ENCODE peak calls at places on chromosomes 2 and 18, in six cellular contexts. D, J, B, O, Q and L are unnamed samples.

GRCh38 chr18:3541549-3542386 is 91.8 kb downstream of the TGIF1 start:
- DNase-seq in D (no peak), B (no peak), J (no peak), O (no peak), Q (no peak), L (no peak)

GRCh38 chr2:71807969-71808451 is 339.7 kb downstream of the CYP26B1 start:
- DNase-seq in Q (no peak), J (peak; percentile 82), B (no peak), D (no peak), O (no peak), L (no peak)

GRCh38 chr2:61887684-61888303 is 662 bp downstream of the CCT4 start:
- DNase-seq in O (no peak), B (no peak), Q (peak; percentile 36), D (peak; percentile 52), J (no peak), L (peak; percentile 65)

GRCh38 chr18:24018299-24018910 is 3.9 kb downstream of the TTC39C start:
- DNase-seq in O (no peak), Q (no peak), B (no peak), D (no peak), J (no peak), L (no peak)

GRCh38 chr2:69945900-69946299 is 15.5 kb downstream of the ASPRV1 start:
- DNase-seq in J (no peak), D (no peak), B (no peak), O (no peak), Q (no peak), L (no peak)

GRCh38 chr2:207156451-207157161 is 9.1 kb downstream of the KLF7 start:
- DNase-seq in B (no peak), D (no peak), O (no peak), Q (no peak), J (no peak), L (no peak)

GRCh38 chr2:134449157-134449556 is 195.3 kb downstream of the MGAT5 start:
- DNase-seq in D (no peak), Q (no peak), O (no peak), J (no peak), B (no peak), L (no peak)

GRCh38 chr2:47237375-47238357 is 82.6 kb upstream of the STPG4 start:
- DNase-seq in B (no peak), J (no peak), Q (peak; percentile 47), D (peak; percentile 63), O (no peak), L (peak; percentile 56)

GRCh38 chr2:164510895-164511294 is 110.4 kb downstream of the GRB14 start:
- DNase-seq in J (peak; percentile 85), O (no peak), D (no peak), Q (no peak), B (no peak), L (no peak)

GRCh38 chr2:236607471-236608307 is 38.1 kb downstream of the ACKR3 start:
- DNase-seq in D (no peak), J (no peak), B (no peak), O (no peak), Q (peak; percentile 14), L (no peak)

GRCh38 chr2:157185828-157186227 is 71.7 kb upstream of the GALNT5 start:
- DNase-seq in J (no peak), B (no peak), O (no peak), Q (peak; percentile 74), D (no peak), L (no peak)

GRCh38 chr18:55587341-55588000 is 521 bp downstream of the TCF4 start:
- DNase-seq in D (peak; percentile 63), J (no peak), B (peak; percentile 22), O (no peak), Q (peak; percentile 51), L (peak; percentile 79)

GRCh38 chr2:88350641-88351601 is 101.6 kb downstream of the FOXI3 start:
- DNase-seq in J (peak; percentile 89), D (peak; percentile 19), B (peak; percentile 67), Q (peak; percentile 12), O (no peak), L (peak; percentile 77)

GRCh38 chr2:52995439-52995838 is 772.2 kb upstream of the CHAC2 start:
- DNase-seq in Q (peak; percentile 32), O (no peak), B (no peak), D (no peak), J (no peak), L (no peak)

GRCh38 chr18:79628416-79629248 is 51.0 kb upstream of the CTDP1 start:
- DNase-seq in J (peak; percentile 83), Q (no peak), D (no peak), O (no peak), B (no peak), L (no peak)

GRCh38 chr2:20212459-20212870 is 12.5 kb downstream of the SDC1 start:
- DNase-seq in D (peak; percentile 31), J (no peak), B (peak; percentile 36), Q (peak; percentile 51), O (no peak), L (no peak)
- TF ChIP-seq POLR2A in D (no peak), J (no peak), B (no peak), Q (no peak), O (no peak), L (no peak)

DNA sequence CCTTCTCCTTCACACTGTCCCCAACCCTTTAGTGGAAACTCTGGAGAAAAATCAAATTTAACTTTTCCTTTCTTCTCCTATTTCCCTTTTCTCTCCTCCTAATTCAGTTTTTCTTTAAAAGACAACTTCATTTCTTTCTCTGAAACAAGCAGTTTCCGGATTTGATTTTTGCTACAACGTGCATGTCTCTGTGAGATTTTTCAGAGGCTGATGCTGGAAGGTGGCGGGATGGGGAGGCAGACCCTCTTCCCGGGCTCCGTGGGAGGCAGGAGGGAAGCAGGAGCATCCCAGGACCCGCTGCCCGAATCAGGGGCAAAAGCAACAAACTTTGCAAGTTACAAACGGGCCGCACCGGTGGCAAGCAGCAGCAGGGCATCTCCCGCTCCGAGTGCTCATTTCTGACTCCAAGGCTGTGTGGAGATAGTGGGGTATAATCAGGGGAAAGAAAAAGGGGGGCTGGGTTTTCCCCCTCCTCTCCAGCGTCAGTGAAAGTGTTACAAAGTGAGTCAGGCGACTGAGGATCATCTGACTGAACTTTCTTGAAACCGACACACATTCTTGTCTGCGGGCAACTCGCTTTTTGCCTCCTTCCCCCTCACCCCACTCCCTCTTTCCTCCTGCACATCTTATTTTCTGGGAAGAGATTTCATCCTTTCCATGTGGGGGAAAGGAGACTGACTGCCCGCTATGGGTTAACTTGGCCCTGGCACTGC is 6.4 kb downstream of the ZEB2 start:
- DNase-seq in D (peak; percentile 48), O (no peak), J (peak; percentile 88), B (no peak), Q (peak; percentile 81), L (peak; percentile 40)
- TF ChIP-seq POLR2A in D (no peak), O (no peak), J (no peak), B (peak; percentile 11), Q (peak; percentile 62), L (no peak)

GRCh38 chr18:50878345-50879301 is at the start of gene ME2:
- DNase-seq in D (peak; percentile 93), J (peak; percentile 98), O (peak; percentile 54), Q (peak; percentile 86), B (peak; percentile 94), L (peak; percentile 98)
- TF ChIP-seq POLR2A in D (peak; percentile 73), J (no peak), O (no peak), Q (peak; percentile 75), B (peak; percentile 96), L (peak; percentile 83)

GRCh38 chr2:74179063-74179865 is 585 bp upstream of the MOB1A start:
- DNase-seq in Q (no peak), J (no peak), B (no peak), D (no peak), O (no peak), L (no peak)
- TF ChIP-seq POLR2A in Q (no peak), J (no peak), B (no peak), D (peak; percentile 92), O (no peak), L (no peak)

GRCh38 chr18:51287818-51288508 is 90.5 kb upstream of the MEX3C start:
- DNase-seq in O (no peak), J (no peak), B (no peak), Q (no peak), D (no peak), L (no peak)

GRCh38 chr18:51288582-51288981 is 91.1 kb upstream of the MEX3C start:
- DNase-seq in B (no peak), J (no peak), Q (no peak), O (no peak), D (no peak), L (no peak)

DNA sequence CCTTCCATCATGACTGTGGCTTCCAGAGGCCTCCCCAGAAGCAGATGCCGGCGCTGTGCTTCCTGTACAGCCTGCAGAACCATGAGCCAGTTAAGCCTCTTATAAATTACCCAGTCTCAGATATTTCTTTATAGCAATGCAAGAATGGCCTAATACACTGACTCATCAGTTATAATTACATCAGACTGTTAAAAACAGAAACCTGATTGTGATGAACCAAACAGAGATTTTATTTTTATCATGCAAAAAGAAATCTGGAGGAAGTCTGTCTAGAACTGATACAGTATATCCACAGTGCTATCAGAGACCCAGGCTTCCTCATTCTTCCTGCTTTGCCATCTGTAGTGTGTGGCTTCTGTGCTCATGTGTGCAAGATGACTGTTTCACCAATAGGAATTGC is 93.4 kb upstream of the MEX3C start:
- DNase-seq in B (no peak), Q (no peak), O (no peak), D (no peak), J (no peak), L (no peak)
- TF ChIP-seq POLR2A in B (no peak), Q (no peak), O (no peak), D (no peak), J (no peak), L (no peak)

DNA sequence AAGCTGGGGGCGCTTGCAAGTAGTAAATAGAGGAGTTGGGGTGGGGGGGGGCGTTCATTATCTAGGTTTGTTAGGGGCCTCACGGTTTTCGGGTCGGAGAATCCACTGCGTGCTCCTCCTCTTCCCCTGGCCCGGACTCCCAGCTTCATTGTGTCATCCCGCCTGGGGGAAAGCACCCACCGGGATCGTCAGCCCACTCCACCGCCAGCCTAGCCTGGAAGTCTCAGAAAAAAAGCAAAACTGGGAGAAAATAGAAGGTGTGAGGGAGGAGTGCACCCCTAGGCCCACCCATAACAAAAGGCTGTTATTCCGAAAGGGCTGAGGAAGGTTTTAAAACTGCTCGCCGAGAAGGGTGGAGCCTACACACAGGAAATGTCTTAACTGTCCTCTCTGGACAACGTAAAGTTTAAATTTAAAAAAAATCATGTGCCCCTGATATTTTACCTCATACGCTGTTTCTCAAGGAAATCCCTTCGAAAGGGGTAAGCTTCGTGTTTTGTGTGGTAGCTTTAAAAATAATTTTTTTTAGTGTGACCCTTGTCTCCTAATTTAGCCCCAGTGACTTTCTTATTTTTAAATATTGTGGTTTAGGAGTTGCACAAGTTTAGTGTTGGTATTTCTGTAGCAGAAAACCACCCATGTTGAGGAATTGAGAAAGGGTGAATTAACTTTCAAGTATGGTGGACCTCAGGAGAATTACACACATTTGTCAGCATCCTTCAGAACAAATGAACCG is 104.2 kb downstream of the SPTBN1 start:
- DNase-seq in J (peak; percentile 92), O (no peak), Q (peak; percentile 59), D (peak; percentile 52), B (peak; percentile 43), L (peak; percentile 8)
- TF ChIP-seq POLR2A in J (no peak), O (no peak), Q (peak; percentile 28), D (no peak), B (peak; percentile 44), L (no peak)